ENCODE peak calls at places on chromosomes 13 and 19, in five cellular contexts. P is CD8-positive, alpha-beta T cell; M is HL-60; E is IMR-90; N is thyroid gland. Z is an unnamed sample.
A peak's percentile ranks its signal among the peaks of the same experiment; 100 is the strongest.

GRCh38 chr13:98575009-98575866 is 1.7 kb downstream of the STK24 start:
- DNase-seq in N (no peak), P (no peak), E (no peak), M (no peak), Z (no peak)

GRCh38 chr13:105446197-105446596 is 1089.3 kb downstream of the EFNB2 start:
- DNase-seq in P (no peak), E (peak; percentile 54), M (no peak), N (no peak), Z (no peak)

GRCh38 chr13:80274643-80275042 is 66.3 kb downstream of the SPRY2 start:
- DNase-seq in E (peak; percentile 2), N (no peak), P (no peak), M (no peak), Z (no peak)

GRCh38 chr19:51196181-51196580 is 28.7 kb upstream of the CD33 start:
- DNase-seq in E (no peak), N (no peak), M (no peak), P (no peak), Z (no peak)

GRCh38 chr19:51546107-51546649 is 14.7 kb upstream of the SIGLEC6 start:
- DNase-seq in M (peak; percentile 16), P (no peak), E (no peak), N (no peak), Z (no peak)

GRCh38 chr19:35211545-35212230 is 16.9 kb downstream of the FAM187B start:
- DNase-seq in E (no peak), M (no peak), P (peak; percentile 78), N (peak; percentile 19), Z (peak; percentile 77)

GRCh38 chr19:11587973-11588631 is 9.2 kb upstream of the ZNF627 start:
- DNase-seq in E (no peak), P (no peak), N (no peak), M (no peak), Z (no peak)

GRCh38 chr19:50384685-50385535 is 763 bp downstream of the POLD1 start:
- DNase-seq in P (no peak), M (peak; percentile 63), N (no peak), E (peak; percentile 16), Z (no peak)

GRCh38 chr13:26998265-26998664 is 173.3 kb downstream of the USP12 start:
- DNase-seq in M (no peak), P (no peak), N (no peak), E (no peak), Z (no peak)

GRCh38 chr19:11264452-11265176 is 2.3 kb upstream of the DOCK6 start:
- DNase-seq in P (no peak), N (peak; percentile 97), E (no peak), M (no peak), Z (no peak)

GRCh38 chr13:45325806-45326205 is 15.2 kb downstream of the TPT1 start:
- DNase-seq in N (peak; percentile 42), M (peak; percentile 88), E (peak; percentile 97), P (no peak), Z (no peak)

GRCh38 chr13:111202745-111203144 is 87.6 kb downstream of the ARHGEF7 start:
- DNase-seq in M (no peak), N (no peak), E (peak; percentile 93), P (no peak), Z (no peak)

GRCh38 chr19:3538965-3539742 is at the start of gene TEKTIP1:
- DNase-seq in N (no peak), M (no peak), P (no peak), E (no peak), Z (no peak)

GRCh38 chr13:48398450-48399095 is 14.3 kb downstream of the LPAR6 start:
- DNase-seq in N (no peak), P (no peak), E (peak; percentile 18), M (no peak), Z (no peak)

GRCh38 chr19:46413262-46414031 is at the start of gene CCDC8:
- DNase-seq in P (no peak), M (no peak), N (peak; percentile 94), E (peak; percentile 92), Z (no peak)

GRCh38 chr19:31693131-31693700 is 344.0 kb upstream of the TSHZ3 start:
- DNase-seq in N (no peak), M (no peak), E (no peak), P (no peak), Z (no peak)

GRCh38 chr13:36134632-36135031 is 3.5 kb upstream of the DCLK1 start:
- DNase-seq in E (no peak), M (no peak), P (no peak), N (no peak), Z (no peak)

GRCh38 chr13:110705826-110706569 is at the start of gene CARS2:
- DNase-seq in P (peak; percentile 87), E (peak; percentile 91), M (peak; percentile 99), N (peak; percentile 96), Z (peak; percentile 92)

GRCh38 chr19:18476507-18477041 is 38.6 kb upstream of the ISYNA1 start:
- DNase-seq in P (no peak), M (no peak), N (no peak), E (no peak), Z (no peak)
- H3K27ac ChIP-seq in P (no peak overlapping the region), M (no peak overlapping the region), N (no peak overlapping the region), E (no peak overlapping the region), Z (no peak overlapping the region)

GRCh38 chr13:23799945-23800344 is 89.3 kb downstream of the MIPEP start:
- DNase-seq in N (no peak), M (no peak), E (peak; percentile 38), P (no peak), Z (peak; percentile 2)
- H3K27ac ChIP-seq in N (no peak overlapping the region), M (no peak overlapping the region), E (peak overlapping the region; percentile 47), P (no peak overlapping the region), Z (no peak overlapping the region)

GRCh38 chr19:47707135-47707925 is 5.9 kb upstream of the EHD2 start:
- DNase-seq in M (peak; percentile 76), E (peak; percentile 75), P (peak; percentile 61), N (peak; percentile 68), Z (peak; percentile 65)

GRCh38 chr19:47703301-47703700 is 9.9 kb upstream of the EHD2 start:
- DNase-seq in E (no peak), M (no peak), P (no peak), N (no peak), Z (no peak)

GRCh38 chr19:47704024-47704423 is 9.2 kb upstream of the EHD2 start:
- DNase-seq in N (no peak), M (no peak), P (no peak), E (peak; percentile 99), Z (no peak)

GRCh38 chr19:47702671-47703070 is 10.6 kb upstream of the EHD2 start:
- DNase-seq in N (no peak), M (no peak), P (no peak), E (no peak), Z (no peak)

DNA sequence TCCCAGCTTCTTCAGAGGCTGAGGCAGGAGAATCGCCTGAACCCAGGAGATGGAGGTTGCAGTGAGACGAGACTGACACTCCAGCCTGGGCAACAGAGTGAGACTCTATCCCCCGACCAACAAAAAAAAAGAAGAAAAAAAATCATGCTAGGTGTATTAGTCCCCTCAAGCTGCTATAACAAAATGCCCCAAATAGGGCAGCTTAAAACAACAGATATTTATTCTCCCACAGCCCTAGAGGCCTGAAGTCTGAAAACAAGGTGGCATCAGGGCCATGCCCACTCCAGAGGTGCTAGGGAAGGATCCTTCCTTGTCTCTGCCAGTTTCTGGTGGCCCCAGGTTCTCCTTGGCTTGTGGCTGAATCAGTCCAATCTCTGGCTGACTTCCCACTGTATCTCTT is 8.6 kb upstream of the EHD2 start:
- DNase-seq in M (no peak), E (no peak), P (no peak), N (no peak), Z (no peak)
- H3K27ac ChIP-seq in M (no peak overlapping the region), E (peak overlapping the region; percentile 67), P (no peak overlapping the region), N (no peak overlapping the region), Z (no peak overlapping the region)

GRCh38 chr19:40612831-40613668 is 11.9 kb downstream of the LTBP4 start:
- DNase-seq in E (no peak), P (peak; percentile 58), M (no peak), N (peak; percentile 58), Z (peak; percentile 66)
- H3K27ac ChIP-seq in E (peak overlapping the region; percentile 96), P (peak overlapping the region; percentile 57), M (no peak overlapping the region), N (peak overlapping the region; percentile 58), Z (peak overlapping the region; percentile 74)

GRCh38 chr13:50915562-50915961 is 6.0 kb downstream of the RNASEH2B start:
- DNase-seq in P (no peak), M (peak; percentile 89), E (no peak), N (no peak), Z (no peak)
- H3K27ac ChIP-seq in P (no peak overlapping the region), M (peak overlapping the region; percentile 99), E (no peak overlapping the region), N (no peak overlapping the region), Z (no peak overlapping the region)